ENCODE peak calls at places on chromosomes 3 and 15, in nine cellular contexts. One of them, this sample, is unnamed.

GRCh38 chr3:14204605-14205284 is 26.1 kb downstream of the LSM3 start:
- DNase-seq in mucosa of descending colon: no peak
- DNase-seq in thoracic aorta: no peak
- DNase-seq in cardiac muscle cell: peak; percentile 67
- DNase-seq in thyroid gland: peak; percentile 62
- DNase-seq in lower lobe of right lung: no peak
- DNase-seq in pancreas: no peak
- DNase-seq in upper lobe of left lung: no peak
- DNase-seq in HCT116: no peak
- DNase-seq in this sample: no peak

GRCh38 chr15:58472821-58473581 is 41.2 kb downstream of the LIPC start:
- DNase-seq in thyroid gland: no peak
- DNase-seq in thoracic aorta: no peak
- DNase-seq in HCT116: no peak
- DNase-seq in lower lobe of right lung: no peak
- DNase-seq in pancreas: no peak
- DNase-seq in cardiac muscle cell: peak; percentile 44
- DNase-seq in mucosa of descending colon: no peak
- DNase-seq in upper lobe of left lung: no peak
- DNase-seq in this sample: no peak

GRCh38 chr3:8653800-8654408 is 9.3 kb upstream of the SSUH2 start:
- DNase-seq in thyroid gland: no peak
- DNase-seq in cardiac muscle cell: no peak
- DNase-seq in mucosa of descending colon: no peak
- DNase-seq in thoracic aorta: no peak
- DNase-seq in upper lobe of left lung: no peak
- DNase-seq in pancreas: no peak
- DNase-seq in HCT116: no peak
- DNase-seq in lower lobe of right lung: no peak
- DNase-seq in this sample: no peak

GRCh38 chr3:187986514-187986934 is 167.4 kb upstream of the LPP start:
- DNase-seq in lower lobe of right lung: no peak
- DNase-seq in thoracic aorta: no peak
- DNase-seq in thyroid gland: peak; percentile 55
- DNase-seq in pancreas: no peak
- DNase-seq in mucosa of descending colon: no peak
- DNase-seq in HCT116: peak; percentile 19
- DNase-seq in upper lobe of left lung: no peak
- DNase-seq in cardiac muscle cell: peak; percentile 76
- DNase-seq in this sample: no peak

GRCh38 chr3:7546219-7546618 is 685.3 kb downstream of the GRM7 start:
- DNase-seq in thoracic aorta: no peak
- DNase-seq in pancreas: no peak
- DNase-seq in thyroid gland: no peak
- DNase-seq in mucosa of descending colon: no peak
- DNase-seq in cardiac muscle cell: peak; percentile 73
- DNase-seq in upper lobe of left lung: no peak
- DNase-seq in lower lobe of right lung: no peak
- DNase-seq in HCT116: peak; percentile 26
- DNase-seq in this sample: no peak

GRCh38 chr15:94300612-94301011 is 69.3 kb downstream of the MCTP2 start:
- DNase-seq in mucosa of descending colon: no peak
- DNase-seq in upper lobe of left lung: no peak
- DNase-seq in lower lobe of right lung: no peak
- DNase-seq in cardiac muscle cell: no peak
- DNase-seq in pancreas: no peak
- DNase-seq in thyroid gland: no peak
- DNase-seq in thoracic aorta: no peak
- DNase-seq in HCT116: no peak
- DNase-seq in this sample: no peak

GRCh38 chr3:14980689-14981088 is 33.3 kb downstream of the NR2C2 start:
- DNase-seq in upper lobe of left lung: no peak
- DNase-seq in lower lobe of right lung: no peak
- DNase-seq in thyroid gland: no peak
- DNase-seq in HCT116: no peak
- DNase-seq in pancreas: no peak
- DNase-seq in mucosa of descending colon: no peak
- DNase-seq in cardiac muscle cell: no peak
- DNase-seq in thoracic aorta: no peak
- DNase-seq in this sample: no peak

GRCh38 chr3:190130700-190131099 is 10.0 kb upstream of the P3H2 start:
- DNase-seq in mucosa of descending colon: no peak
- DNase-seq in thoracic aorta: no peak
- DNase-seq in pancreas: no peak
- DNase-seq in cardiac muscle cell: peak; percentile 73
- DNase-seq in HCT116: no peak
- DNase-seq in upper lobe of left lung: no peak
- DNase-seq in lower lobe of right lung: no peak
- DNase-seq in thyroid gland: no peak
- DNase-seq in this sample: no peak

GRCh38 chr3:183224581-183224980 is 28.5 kb upstream of the B3GNT5 start:
- DNase-seq in cardiac muscle cell: no peak
- DNase-seq in thoracic aorta: no peak
- DNase-seq in lower lobe of right lung: no peak
- DNase-seq in mucosa of descending colon: no peak
- DNase-seq in HCT116: no peak
- DNase-seq in upper lobe of left lung: no peak
- DNase-seq in pancreas: no peak
- DNase-seq in thyroid gland: no peak
- DNase-seq in this sample: no peak

GRCh38 chr15:64455951-64456350 is 4.4 kb upstream of the ZNF609 start:
- DNase-seq in lower lobe of right lung: no peak
- DNase-seq in thoracic aorta: no peak
- DNase-seq in HCT116: no peak
- DNase-seq in pancreas: no peak
- DNase-seq in upper lobe of left lung: no peak
- DNase-seq in cardiac muscle cell: peak; percentile 53
- DNase-seq in mucosa of descending colon: no peak
- DNase-seq in thyroid gland: no peak
- DNase-seq in this sample: no peak

GRCh38 chr3:141469712-141470111 is 17.1 kb upstream of the RASA2 start:
- DNase-seq in mucosa of descending colon: no peak
- DNase-seq in upper lobe of left lung: no peak
- DNase-seq in thoracic aorta: no peak
- DNase-seq in thyroid gland: no peak
- DNase-seq in HCT116: no peak
- DNase-seq in pancreas: no peak
- DNase-seq in cardiac muscle cell: no peak
- DNase-seq in lower lobe of right lung: no peak
- DNase-seq in this sample: no peak

GRCh38 chr3:176469694-176470205 is 727.5 kb downstream of the TBL1XR1 start:
- DNase-seq in mucosa of descending colon: no peak
- DNase-seq in thyroid gland: no peak
- DNase-seq in thoracic aorta: no peak
- DNase-seq in upper lobe of left lung: no peak
- DNase-seq in lower lobe of right lung: no peak
- DNase-seq in pancreas: no peak
- DNase-seq in HCT116: peak; percentile 29
- DNase-seq in cardiac muscle cell: no peak
- DNase-seq in this sample: no peak

GRCh38 chr15:40498418-40498817 is 27.6 kb downstream of the CHST14 start:
- DNase-seq in upper lobe of left lung: no peak
- DNase-seq in thyroid gland: no peak
- DNase-seq in pancreas: no peak
- DNase-seq in thoracic aorta: no peak
- DNase-seq in lower lobe of right lung: no peak
- DNase-seq in HCT116: no peak
- DNase-seq in mucosa of descending colon: no peak
- DNase-seq in cardiac muscle cell: no peak
- DNase-seq in this sample: no peak

GRCh38 chr15:56327721-56328502 is 37.3 kb upstream of the TEX9 start:
- DNase-seq in pancreas: no peak
- DNase-seq in thoracic aorta: no peak
- DNase-seq in HCT116: no peak
- DNase-seq in cardiac muscle cell: peak; percentile 41
- DNase-seq in mucosa of descending colon: no peak
- DNase-seq in upper lobe of left lung: no peak
- DNase-seq in lower lobe of right lung: no peak
- DNase-seq in thyroid gland: no peak
- DNase-seq in this sample: no peak

GRCh38 chr3:135905058-135905724 is 60.3 kb upstream of the PPP2R3A start:
- DNase-seq in thyroid gland: no peak
- DNase-seq in pancreas: no peak
- DNase-seq in cardiac muscle cell: peak; percentile 19
- DNase-seq in HCT116: no peak
- DNase-seq in lower lobe of right lung: no peak
- DNase-seq in upper lobe of left lung: no peak
- DNase-seq in thoracic aorta: no peak
- DNase-seq in mucosa of descending colon: no peak
- DNase-seq in this sample: no peak

GRCh38 chr15:23797747-23798157 is 110.6 kb upstream of the NDN start:
- DNase-seq in upper lobe of left lung: peak; percentile 25
- DNase-seq in lower lobe of right lung: no peak
- DNase-seq in thoracic aorta: no peak
- DNase-seq in mucosa of descending colon: no peak
- DNase-seq in HCT116: no peak
- DNase-seq in thyroid gland: no peak
- DNase-seq in cardiac muscle cell: no peak
- DNase-seq in pancreas: no peak
- DNase-seq in this sample: no peak

GRCh38 chr3:179035232-179035631 is 36.4 kb downstream of the ZMAT3 start:
- DNase-seq in upper lobe of left lung: no peak
- DNase-seq in mucosa of descending colon: no peak
- DNase-seq in thoracic aorta: no peak
- DNase-seq in HCT116: no peak
- DNase-seq in thyroid gland: no peak
- DNase-seq in pancreas: no peak
- DNase-seq in lower lobe of right lung: no peak
- DNase-seq in cardiac muscle cell: no peak
- DNase-seq in this sample: no peak
- H3K4me1 ChIP-seq in upper lobe of left lung: peaks cover 6% of the 10 kb centered on the region
- H3K4me1 ChIP-seq in mucosa of descending colon: no peaks in the 10 kb centered on the region
- H3K4me1 ChIP-seq in thoracic aorta: peaks cover 21% of the 10 kb centered on the region
- H3K4me1 ChIP-seq in HCT116: peaks cover 9% of the 10 kb centered on the region
- H3K4me1 ChIP-seq in thyroid gland: no peaks in the 10 kb centered on the region
- H3K4me1 ChIP-seq in pancreas: no peaks in the 10 kb centered on the region
- H3K4me1 ChIP-seq in lower lobe of right lung: no peaks in the 10 kb centered on the region
- H3K4me1 ChIP-seq in cardiac muscle cell: peaks cover 8% of the 10 kb centered on the region
- H3K4me1 ChIP-seq in this sample: no peaks in the 10 kb centered on the region

GRCh38 chr3:20039082-20039764 is 1.0 kb upstream of the KAT2B start:
- DNase-seq in lower lobe of right lung: no peak
- DNase-seq in cardiac muscle cell: no peak
- DNase-seq in upper lobe of left lung: no peak
- DNase-seq in mucosa of descending colon: no peak
- DNase-seq in pancreas: no peak
- DNase-seq in HCT116: no peak
- DNase-seq in thoracic aorta: no peak
- DNase-seq in thyroid gland: peak; percentile 27
- DNase-seq in this sample: no peak

GRCh38 chr3:20040476-20041196 is 390 bp downstream of the KAT2B start:
- DNase-seq in mucosa of descending colon: peak; percentile 91
- DNase-seq in thyroid gland: peak; percentile 89
- DNase-seq in HCT116: peak; percentile 34
- DNase-seq in lower lobe of right lung: peak; percentile 87
- DNase-seq in upper lobe of left lung: peak; percentile 94
- DNase-seq in cardiac muscle cell: peak; percentile 79
- DNase-seq in thoracic aorta: no peak
- DNase-seq in pancreas: peak; percentile 86
- DNase-seq in this sample: peak; percentile 59

GRCh38 chr3:20037255-20037996 is 2.8 kb upstream of the KAT2B start:
- DNase-seq in HCT116: no peak
- DNase-seq in thoracic aorta: no peak
- DNase-seq in lower lobe of right lung: no peak
- DNase-seq in mucosa of descending colon: no peak
- DNase-seq in upper lobe of left lung: no peak
- DNase-seq in pancreas: no peak
- DNase-seq in thyroid gland: no peak
- DNase-seq in cardiac muscle cell: no peak
- DNase-seq in this sample: no peak

GRCh38 chr3:20039765-20040475 is at the start of gene KAT2B:
- DNase-seq in lower lobe of right lung: peak; percentile 88
- DNase-seq in cardiac muscle cell: peak; percentile 70
- DNase-seq in upper lobe of left lung: peak; percentile 94
- DNase-seq in pancreas: peak; percentile 91
- DNase-seq in HCT116: no peak
- DNase-seq in thoracic aorta: no peak
- DNase-seq in mucosa of descending colon: peak; percentile 91
- DNase-seq in thyroid gland: peak; percentile 87
- DNase-seq in this sample: peak; percentile 73

DNA sequence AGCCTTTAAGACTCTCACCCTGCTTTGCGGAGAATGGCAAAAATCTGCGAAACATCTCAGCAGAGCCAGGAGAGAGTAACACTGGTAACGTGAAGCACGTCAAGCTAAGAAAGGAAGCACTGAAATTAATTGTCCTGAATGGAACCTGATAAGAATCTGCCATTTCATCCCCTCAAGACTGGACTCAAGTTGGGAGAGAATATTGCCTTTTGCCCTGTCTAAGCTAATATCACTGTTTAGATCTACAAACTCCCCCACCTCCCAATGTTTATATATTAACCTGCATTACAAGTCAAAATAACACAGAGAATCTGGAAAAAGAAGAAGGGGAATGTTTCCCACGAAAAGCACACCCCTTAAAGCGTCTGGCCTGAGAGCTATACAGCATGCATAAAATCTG is 1.6 kb upstream of the KAT2B start:
- DNase-seq in HCT116: no peak
- DNase-seq in thoracic aorta: no peak
- DNase-seq in lower lobe of right lung: no peak
- DNase-seq in upper lobe of left lung: no peak
- DNase-seq in pancreas: no peak
- DNase-seq in cardiac muscle cell: no peak
- DNase-seq in thyroid gland: no peak
- DNase-seq in mucosa of descending colon: no peak
- DNase-seq in this sample: no peak
- H3K4me3 ChIP-seq in HCT116: no peak overlapping the region
- H3K4me3 ChIP-seq in thoracic aorta: peak overlapping the region; percentile 79
- H3K4me3 ChIP-seq in lower lobe of right lung: peak overlapping the region; percentile 80
- H3K4me3 ChIP-seq in upper lobe of left lung: peak overlapping the region; percentile 68
- H3K4me3 ChIP-seq in pancreas: peak overlapping the region; percentile 65
- H3K4me3 ChIP-seq in cardiac muscle cell: no peak overlapping the region
- H3K4me3 ChIP-seq in thyroid gland: peak overlapping the region; percentile 5
- H3K4me3 ChIP-seq in mucosa of descending colon: no peak overlapping the region
- H3K4me3 ChIP-seq in this sample: no peak overlapping the region

GRCh38 chr15:25512957-25513356 is 74.1 kb upstream of the UBE3A start:
- DNase-seq in mucosa of descending colon: no peak
- DNase-seq in lower lobe of right lung: no peak
- DNase-seq in upper lobe of left lung: no peak
- DNase-seq in pancreas: no peak
- DNase-seq in HCT116: no peak
- DNase-seq in thoracic aorta: no peak
- DNase-seq in cardiac muscle cell: no peak
- DNase-seq in thyroid gland: no peak
- DNase-seq in this sample: no peak
- TF ChIP-seq CTCF in mucosa of descending colon: no peak
- TF ChIP-seq CTCF in lower lobe of right lung: no peak
- TF ChIP-seq CTCF in upper lobe of left lung: no peak
- TF ChIP-seq CTCF in pancreas: no peak
- TF ChIP-seq CTCF in HCT116: no peak
- TF ChIP-seq CTCF in thoracic aorta: no peak
- TF ChIP-seq CTCF in cardiac muscle cell: no peak
- TF ChIP-seq CTCF in thyroid gland: no peak
- TF ChIP-seq CTCF in this sample: no peak

DNA sequence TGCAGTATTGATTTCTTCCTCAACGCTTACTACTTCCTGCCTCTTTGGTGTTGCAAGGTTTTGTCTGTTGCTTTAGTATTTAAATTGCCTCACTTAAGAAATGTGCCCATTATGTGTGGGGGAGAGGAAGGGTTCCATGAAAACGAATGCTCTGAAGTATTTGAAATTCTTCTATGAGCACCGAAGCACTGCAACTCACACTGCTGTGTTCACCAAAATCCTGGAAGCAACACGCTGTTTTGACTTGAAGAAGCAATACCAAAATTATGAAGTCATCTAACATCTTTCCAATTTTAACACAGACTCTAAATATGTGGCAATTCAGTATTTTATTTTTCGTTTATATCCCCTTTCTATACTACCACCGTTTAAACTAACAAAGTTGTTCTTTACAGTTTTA is 101.5 kb downstream of the RBMS3 start:
- DNase-seq in mucosa of descending colon: no peak
- DNase-seq in lower lobe of right lung: no peak
- DNase-seq in upper lobe of left lung: no peak
- DNase-seq in HCT116: no peak
- DNase-seq in cardiac muscle cell: peak; percentile 56
- DNase-seq in pancreas: no peak
- DNase-seq in thoracic aorta: no peak
- DNase-seq in thyroid gland: no peak
- DNase-seq in this sample: no peak
- H3K4me1 ChIP-seq in mucosa of descending colon: no peaks in the 10 kb centered on the region
- H3K4me1 ChIP-seq in lower lobe of right lung: peaks cover 6% of the 10 kb centered on the region
- H3K4me1 ChIP-seq in upper lobe of left lung: no peaks in the 10 kb centered on the region
- H3K4me1 ChIP-seq in HCT116: no peaks in the 10 kb centered on the region
- H3K4me1 ChIP-seq in cardiac muscle cell: no peaks in the 10 kb centered on the region
- H3K4me1 ChIP-seq in pancreas: no peaks in the 10 kb centered on the region
- H3K4me1 ChIP-seq in thoracic aorta: peaks cover 68% of the 10 kb centered on the region
- H3K4me1 ChIP-seq in thyroid gland: peaks cover 7% of the 10 kb centered on the region
- H3K4me1 ChIP-seq in this sample: peaks cover 10% of the 10 kb centered on the region